ENCODE peak calls at places on chromosomes 3 and 15, in seven cellular contexts. N is CD4-positive, CD25-positive, alpha-beta regulatory T cell; T is lung; H is left lung; C is right cardiac atrium; Q is heart right ventricle; V is transverse colon. M is an unnamed sample.

GRCh38 chr15:29043731-29044485 is 158.1 kb downstream of the APBA2 start:
- DNase-seq in N (no peak), T (no peak), H (no peak), C (no peak), Q (no peak), V (no peak), M (no peak)

GRCh38 chr15:50764331-50765201 is 940 bp downstream of the SPPL2A start:
- DNase-seq in N (no peak), T (no peak), H (no peak), C (no peak), Q (no peak), V (no peak), M (no peak)

GRCh38 chr3:10291641-10292040 is 1.1 kb downstream of the GHRL start:
- DNase-seq in N (no peak), T (no peak), H (no peak), C (no peak), Q (no peak), V (no peak), M (no peak)

GRCh38 chr15:74421302-74422245 is 12.2 kb downstream of the SEMA7A start:
- DNase-seq in N (no peak), T (no peak), H (peak; percentile 56), C (no peak), Q (no peak), V (no peak), M (no peak)

GRCh38 chr15:41495736-41496599 is 2.3 kb downstream of the ITPKA start:
- DNase-seq in N (no peak), T (no peak), H (no peak), C (peak; percentile 73), Q (no peak), V (peak; percentile 82), M (no peak)

GRCh38 chr3:124765197-124765596 is 34.9 kb downstream of the UMPS start:
- DNase-seq in N (no peak), T (no peak), H (no peak), C (no peak), Q (no peak), V (no peak), M (no peak)

GRCh38 chr3:30750967-30751366 is 143.5 kb downstream of the GADL1 start:
- DNase-seq in N (no peak), T (no peak), H (no peak), C (no peak), Q (no peak), V (no peak), M (no peak)

GRCh38 chr3:139358857-139359562 is 15.2 kb downstream of the MRPS22 start:
- DNase-seq in N (no peak), T (no peak), H (no peak), C (no peak), Q (no peak), V (no peak), M (no peak)

GRCh38 chr3:196712514-196713413 is 587 bp downstream of the PIGX start:
- DNase-seq in N (peak; percentile 71), T (peak; percentile 59), H (peak; percentile 93), C (peak; percentile 89), Q (peak; percentile 62), V (peak; percentile 74), M (peak; percentile 82)

GRCh38 chr15:31326729-31327673 is at the start of gene KLF13:
- DNase-seq in N (peak; percentile 68), T (peak; percentile 65), H (no peak), C (peak; percentile 90), Q (peak; percentile 54), V (peak; percentile 76), M (peak; percentile 89)

GRCh38 chr3:100440895-100441294 is 39.6 kb downstream of the LNP1 start:
- DNase-seq in N (no peak), T (no peak), H (no peak), C (no peak), Q (no peak), V (no peak), M (no peak)

GRCh38 chr3:117892431-117892841 is 1142.2 kb downstream of the IGSF11 start:
- DNase-seq in N (no peak), T (no peak), H (no peak), C (no peak), Q (no peak), V (no peak), M (no peak)

GRCh38 chr15:28037969-28038640 is 61.0 kb downstream of the OCA2 start:
- DNase-seq in N (no peak), T (peak; percentile 1), H (no peak), C (no peak), Q (no peak), V (no peak), M (no peak)

GRCh38 chr15:101613130-101614000 is 38.8 kb downstream of the TM2D3 start:
- DNase-seq in N (no peak), T (no peak), H (peak; percentile 68), C (peak; percentile 93), Q (peak; percentile 87), V (peak; percentile 80), M (no peak)

GRCh38 chr15:101612676-101613075 is 39.5 kb downstream of the TM2D3 start:
- DNase-seq in N (no peak), T (no peak), H (peak; percentile 57), C (peak; percentile 52), Q (no peak), V (no peak), M (no peak)

GRCh38 chr15:101615414-101615985 is 36.7 kb downstream of the TM2D3 start:
- DNase-seq in N (no peak), T (no peak), H (peak; percentile 79), C (no peak), Q (no peak), V (no peak), M (no peak)

GRCh38 chr15:101614761-101615160 is 37.4 kb downstream of the TM2D3 start:
- DNase-seq in N (no peak), T (no peak), H (peak; percentile 29), C (no peak), Q (no peak), V (no peak), M (no peak)

DNA sequence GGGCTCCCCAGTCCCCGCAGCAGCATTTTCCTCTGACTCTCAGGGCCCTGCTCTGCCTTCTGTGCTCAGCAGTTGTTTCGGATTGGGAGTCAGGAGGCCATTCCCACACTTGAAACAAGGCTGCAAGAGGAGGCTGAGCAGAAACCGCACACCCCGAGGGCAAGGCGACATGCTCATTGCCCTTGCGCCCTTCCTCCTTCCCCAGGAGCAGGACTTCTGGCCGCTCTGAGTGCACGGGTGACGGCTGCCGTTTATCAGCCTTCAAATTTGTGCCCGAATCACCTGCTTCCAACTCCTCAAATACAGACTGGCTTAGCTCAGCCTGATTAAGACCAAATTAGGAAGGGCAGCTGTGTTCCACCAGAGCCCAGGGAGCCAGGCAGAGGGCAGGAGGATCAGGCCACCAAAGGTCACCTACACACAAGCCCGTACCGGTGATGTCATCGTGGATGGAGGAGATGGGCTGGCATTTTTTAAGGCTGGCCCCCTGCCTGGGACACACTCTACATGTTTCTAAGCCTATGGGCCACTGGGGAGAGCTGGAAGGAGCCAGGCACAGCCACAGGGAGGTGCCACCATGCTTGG is 38.1 kb downstream of the TM2D3 start:
- DNase-seq in N (no peak), T (no peak), H (peak; percentile 36), C (no peak), Q (no peak), V (no peak), M (no peak)
- H3K4me1 ChIP-seq in N (no peaks in the 10 kb centered on the region), T (peaks cover 2% of the 10 kb centered on the region), H (no peaks in the 10 kb centered on the region), C (peaks cover 9% of the 10 kb centered on the region), Q (peaks cover 62% of the 10 kb centered on the region), V (peaks cover 2% of the 10 kb centered on the region), M (peaks cover 28% of the 10 kb centered on the region)

GRCh38 chr3:141081141-141081795 is 30.1 kb downstream of the SPSB4 start:
- DNase-seq in N (no peak), T (no peak), H (no peak), C (no peak), Q (no peak), V (no peak), M (no peak)
- H3K4me1 ChIP-seq in N (no peaks in the 10 kb centered on the region), T (peaks cover 4% of the 10 kb centered on the region), H (no peaks in the 10 kb centered on the region), C (peaks cover 19% of the 10 kb centered on the region), Q (peaks cover 51% of the 10 kb centered on the region), V (no peaks in the 10 kb centered on the region), M (peaks cover 6% of the 10 kb centered on the region)

DNA sequence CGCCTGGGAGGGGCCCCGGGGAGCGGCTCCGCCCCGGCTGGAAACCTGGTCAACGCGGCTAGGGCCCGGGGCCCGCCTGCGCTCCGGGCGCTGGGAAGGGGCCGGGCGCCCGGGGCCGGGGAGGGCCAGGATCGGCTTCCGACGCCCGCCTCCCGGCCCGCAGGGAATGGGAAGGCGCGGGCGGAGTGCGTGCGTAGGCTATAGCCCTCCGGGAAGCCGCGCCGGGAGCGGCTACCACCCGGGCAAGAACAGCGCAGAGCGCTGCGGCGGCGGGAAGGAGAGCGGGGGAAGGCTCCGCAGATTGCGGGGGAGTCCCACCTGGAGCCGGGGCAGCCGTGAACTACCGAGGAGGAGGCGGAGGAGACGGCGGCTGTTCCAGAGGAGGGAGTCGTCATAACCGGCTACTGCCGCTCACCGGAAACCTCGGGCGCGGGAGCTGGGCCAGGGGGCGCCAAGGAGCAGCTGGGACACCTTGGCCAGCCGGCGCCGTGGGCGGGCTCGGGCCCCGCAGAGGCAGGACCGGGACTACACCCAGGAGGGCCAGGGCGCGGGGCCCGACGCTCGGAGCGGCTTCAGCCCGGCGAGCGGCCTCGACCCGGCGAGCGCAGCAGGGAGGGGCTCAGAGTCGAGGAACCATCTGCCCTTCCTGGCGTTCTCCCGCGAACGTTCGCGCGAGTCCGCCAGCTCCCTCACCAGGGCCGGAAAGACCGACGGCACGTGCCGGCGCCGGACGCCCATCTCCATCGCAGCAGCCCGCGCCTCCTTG is at the start of gene EOGT:
- DNase-seq in N (peak; percentile 76), T (peak; percentile 88), H (peak; percentile 98), C (peak; percentile 96), Q (peak; percentile 91), V (peak; percentile 91), M (peak; percentile 83)
- H3K4me1 ChIP-seq in N (peaks cover 21% of the 10 kb centered on the region), T (peaks cover 11% of the 10 kb centered on the region), H (peaks cover 3% of the 10 kb centered on the region), C (peaks cover 2% of the 10 kb centered on the region), Q (peaks cover 49% of the 10 kb centered on the region), V (peaks cover 3% of the 10 kb centered on the region), M (no peaks in the 10 kb centered on the region)

GRCh38 chr3:165529451-165529850 is 307.8 kb downstream of the BCHE start:
- DNase-seq in N (no peak), T (no peak), H (no peak), C (no peak), Q (no peak), V (no peak), M (no peak)
- H3K4me1 ChIP-seq in N (no peaks in the 10 kb centered on the region), T (no peaks in the 10 kb centered on the region), H (no peaks in the 10 kb centered on the region), C (no peaks in the 10 kb centered on the region), Q (no peaks in the 10 kb centered on the region), V (no peaks in the 10 kb centered on the region), M (no peaks in the 10 kb centered on the region)

DNA sequence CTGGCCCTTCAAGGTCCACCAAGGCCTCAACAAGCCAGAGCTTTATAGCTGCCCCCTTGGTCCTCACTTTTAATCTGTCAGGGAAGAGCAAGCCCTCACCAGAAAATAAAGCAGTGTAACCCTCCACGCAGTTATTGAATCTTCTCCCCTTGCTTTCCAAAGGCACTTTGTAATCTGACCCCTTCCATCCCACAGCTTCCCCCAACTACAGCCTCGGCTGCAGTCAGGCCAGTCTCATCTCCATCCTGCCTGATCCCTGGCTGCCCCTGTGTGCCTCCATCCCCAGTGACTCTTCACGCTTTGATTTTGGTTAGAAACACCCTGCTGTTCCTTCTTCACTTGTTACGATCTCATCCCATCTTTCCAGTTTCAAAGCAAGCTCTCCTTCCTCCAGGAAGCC is 221.5 kb upstream of the LMCD1 start:
- DNase-seq in N (no peak), T (no peak), H (no peak), C (no peak), Q (no peak), V (no peak), M (no peak)
- H3K4me1 ChIP-seq in N (no peaks in the 10 kb centered on the region), T (no peaks in the 10 kb centered on the region), H (no peaks in the 10 kb centered on the region), C (no peaks in the 10 kb centered on the region), Q (peaks cover 12% of the 10 kb centered on the region), V (no peaks in the 10 kb centered on the region), M (no peaks in the 10 kb centered on the region)

GRCh38 chr15:39551476-39551875 is 29.4 kb upstream of the THBS1 start:
- DNase-seq in N (no peak), T (no peak), H (no peak), C (no peak), Q (no peak), V (no peak), M (no peak)
- H3K4me1 ChIP-seq in N (no peaks in the 10 kb centered on the region), T (peaks cover 3% of the 10 kb centered on the region), H (no peaks in the 10 kb centered on the region), C (peaks cover 5% of the 10 kb centered on the region), Q (peaks cover 13% of the 10 kb centered on the region), V (peaks cover 8% of the 10 kb centered on the region), M (no peaks in the 10 kb centered on the region)

GRCh38 chr3:29409409-29409808 is 128.5 kb downstream of the RBMS3 start:
- DNase-seq in N (no peak), T (no peak), H (no peak), C (no peak), Q (no peak), V (no peak), M (no peak)
- H3K4me1 ChIP-seq in N (no peaks in the 10 kb centered on the region), T (no peaks in the 10 kb centered on the region), H (peaks cover 6% of the 10 kb centered on the region), C (peaks cover 3% of the 10 kb centered on the region), Q (peaks cover 81% of the 10 kb centered on the region), V (no peaks in the 10 kb centered on the region), M (no peaks in the 10 kb centered on the region)

M was measured in Peyer's patch.